ENCODE peak calls at places on chromosome 1, in six cellular contexts. R is tibial nerve, I is transverse colon, C is ovary, A is stomach, Y is SK-N-SH. S is an unnamed sample.

GRCh38 chr1:64675718-64676345 is 69.0 kb upstream of the RAVER2 start:
- DNase-seq in A (no peak), Y (peak; percentile 41), I (no peak), R (no peak), C (no peak), S (no peak)

GRCh38 chr1:66217021-66217420 is 316.9 kb upstream of the SGIP1 start:
- DNase-seq in Y (no peak), R (no peak), A (no peak), I (no peak), C (no peak), S (no peak)

GRCh38 chr1:82836246-82836645 is 1035.5 kb downstream of the ADGRL2 start:
- DNase-seq in Y (no peak), R (no peak), A (no peak), C (no peak), I (no peak), S (no peak)

GRCh38 chr1:221992427-221992826 is 250.5 kb upstream of the DUSP10 start:
- DNase-seq in I (no peak), A (no peak), R (no peak), Y (no peak), C (no peak), S (no peak)

GRCh38 chr1:912740-913301 is 10.9 kb upstream of the SAMD11 start:
- DNase-seq in C (no peak), I (peak; percentile 9), R (no peak), A (no peak), Y (no peak), S (no peak)

GRCh38 chr1:13828454-13829151 is 128.6 kb downstream of the PRDM2 start:
- DNase-seq in I (peak; percentile 87), R (peak; percentile 32), C (peak; percentile 78), Y (peak; percentile 67), A (peak; percentile 63), S (no peak)

GRCh38 chr1:223714849-223715709 is 2.7 kb downstream of the CAPN2 start:
- DNase-seq in C (no peak), R (no peak), Y (no peak), I (peak; percentile 47), A (no peak), S (no peak)

GRCh38 chr1:57041901-57042300 is 76.1 kb upstream of the C8B start:
- DNase-seq in C (no peak), A (no peak), I (no peak), Y (no peak), R (no peak), S (no peak)

GRCh38 chr1:23101891-23102688 is 66.6 kb downstream of the LUZP1 start:
- DNase-seq in A (no peak), Y (no peak), R (no peak), C (no peak), I (no peak), S (no peak)

GRCh38 chr1:225508538-225509375 is 80.9 kb upstream of the LBR start:
- DNase-seq in I (no peak), R (peak; percentile 31), Y (no peak), A (peak; percentile 39), C (no peak), S (no peak)

GRCh38 chr1:98322966-98323365 is 338.6 kb upstream of the SNX7 start:
- DNase-seq in R (no peak), Y (no peak), C (no peak), I (no peak), A (no peak), S (no peak)

GRCh38 chr1:212432163-212432705 is 486 bp upstream of the NENF start:
- DNase-seq in Y (no peak), I (no peak), C (no peak), A (no peak), R (no peak), S (no peak)

GRCh38 chr1:45492691-45493090 is 1.7 kb upstream of the TESK2 start:
- DNase-seq in Y (no peak), C (no peak), I (no peak), A (no peak), R (no peak), S (no peak)

GRCh38 chr1:6467224-6467623 is 1.3 kb upstream of the TNFRSF25 start:
- DNase-seq in R (no peak), I (no peak), A (no peak), Y (no peak), C (no peak), S (no peak)

GRCh38 chr1:7582439-7582972 is 188.6 kb upstream of the VAMP3 start:
- DNase-seq in A (no peak), I (no peak), Y (no peak), R (no peak), C (peak; percentile 7), S (no peak)

GRCh38 chr1:17909634-17910033 is 154.5 kb downstream of the ACTL8 start:
- DNase-seq in I (no peak), C (no peak), R (no peak), A (no peak), Y (no peak), S (no peak)

GRCh38 chr1:211382182-211382713 is 55.6 kb downstream of the TRAF5 start:
- DNase-seq in R (no peak), I (no peak), A (no peak), C (no peak), Y (no peak), S (no peak)

GRCh38 chr1:19076841-19077616 is 120.6 kb upstream of the IFFO2 start:
- DNase-seq in C (no peak), Y (no peak), I (no peak), A (no peak), R (no peak), S (no peak)

GRCh38 chr1:84620720-84621313 is 46.6 kb upstream of the CTBS start:
- DNase-seq in Y (peak; percentile 94), A (peak; percentile 77), I (peak; percentile 81), C (peak; percentile 88), R (peak; percentile 50), S (no peak)

GRCh38 chr1:236774926-236775325 is 20.2 kb upstream of the MTR start:
- DNase-seq in Y (peak; percentile 27), R (no peak), I (no peak), C (no peak), A (no peak), S (no peak)

GRCh38 chr1:228379666-228380065 is 27.0 kb downstream of the TRIM11 start:
- DNase-seq in I (no peak), C (peak; percentile 28), Y (no peak), A (no peak), R (no peak), S (no peak)

GRCh38 chr1:161038523-161039153 is at the start of gene TSTD1:
- DNase-seq in R (no peak), A (peak; percentile 80), C (peak; percentile 78), I (peak; percentile 90), Y (peak; percentile 80), S (no peak)

GRCh38 chr1:21607549-21608529 is 61.3 kb downstream of the RAP1GAP start:
- DNase-seq in R (peak; percentile 35), C (peak; percentile 60), Y (peak; percentile 70), I (peak; percentile 95), A (peak; percentile 95), S (no peak)

GRCh38 chr1:215636258-215636965 is 69.3 kb downstream of the KCTD3 start:
- DNase-seq in C (peak; percentile 40), R (peak; percentile 64), A (no peak), I (peak; percentile 31), Y (no peak), S (no peak)

GRCh38 chr1:233652536-233652935 is 38.6 kb downstream of the KCNK1 start:
- DNase-seq in C (no peak), Y (no peak), I (no peak), R (no peak), A (no peak), S (no peak)

GRCh38 chr1:198465201-198466144 is 75.0 kb downstream of the ATP6V1G3 start:
- DNase-seq in A (no peak), Y (peak; percentile 20), I (no peak), R (no peak), C (no peak), S (no peak)

DNA sequence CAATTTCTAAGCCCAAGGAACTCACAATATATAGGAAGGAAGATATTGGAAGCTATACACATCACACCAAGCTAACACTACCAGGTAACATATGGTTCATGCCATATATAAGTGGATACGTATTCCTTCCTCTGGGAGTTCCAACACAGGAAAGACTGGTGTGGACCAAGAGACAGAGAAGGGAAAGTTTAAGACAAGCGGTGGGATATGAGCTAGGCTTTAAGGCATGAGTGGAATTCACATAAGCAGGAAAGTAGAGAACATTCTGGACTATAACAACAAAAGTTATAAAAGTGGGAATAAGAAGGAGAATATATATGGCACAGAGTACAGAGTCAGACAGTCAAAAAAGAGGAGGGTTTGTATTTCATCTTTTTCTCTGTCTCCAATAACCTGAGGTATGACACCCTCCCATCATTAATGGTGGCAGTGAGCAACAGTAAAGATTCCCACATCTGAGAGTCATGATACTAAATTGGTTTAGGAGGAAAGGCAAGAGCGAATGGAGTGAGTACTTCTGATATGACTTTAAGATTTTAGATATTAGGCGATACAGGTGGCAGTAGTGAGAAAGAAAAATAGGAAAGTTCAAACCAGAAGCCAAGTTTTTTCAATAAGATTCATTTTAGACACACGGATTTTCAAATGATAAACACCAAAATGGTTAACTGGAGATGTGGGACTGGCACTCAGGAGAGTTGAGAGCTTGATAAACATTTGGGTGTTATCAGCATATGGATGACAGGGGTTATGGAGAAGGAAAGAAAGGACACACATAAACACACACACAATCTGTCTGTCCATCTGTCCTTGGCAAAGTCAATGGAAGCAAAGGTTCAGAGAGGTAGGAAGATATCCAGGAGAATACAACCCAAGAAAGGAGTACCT is 87.4 kb upstream of the TTC39A start:
- DNase-seq in C (no peak), R (no peak), A (no peak), Y (no peak), I (no peak), S (no peak)
- H3K4me1 ChIP-seq in C (peaks cover 2% of the 10 kb centered on the region), R (peaks cover 2% of the 10 kb centered on the region), A (peaks cover 5% of the 10 kb centered on the region), Y (no peaks in the 10 kb centered on the region), I (no peaks in the 10 kb centered on the region), S (peaks cover 22% of the 10 kb centered on the region)

DNA sequence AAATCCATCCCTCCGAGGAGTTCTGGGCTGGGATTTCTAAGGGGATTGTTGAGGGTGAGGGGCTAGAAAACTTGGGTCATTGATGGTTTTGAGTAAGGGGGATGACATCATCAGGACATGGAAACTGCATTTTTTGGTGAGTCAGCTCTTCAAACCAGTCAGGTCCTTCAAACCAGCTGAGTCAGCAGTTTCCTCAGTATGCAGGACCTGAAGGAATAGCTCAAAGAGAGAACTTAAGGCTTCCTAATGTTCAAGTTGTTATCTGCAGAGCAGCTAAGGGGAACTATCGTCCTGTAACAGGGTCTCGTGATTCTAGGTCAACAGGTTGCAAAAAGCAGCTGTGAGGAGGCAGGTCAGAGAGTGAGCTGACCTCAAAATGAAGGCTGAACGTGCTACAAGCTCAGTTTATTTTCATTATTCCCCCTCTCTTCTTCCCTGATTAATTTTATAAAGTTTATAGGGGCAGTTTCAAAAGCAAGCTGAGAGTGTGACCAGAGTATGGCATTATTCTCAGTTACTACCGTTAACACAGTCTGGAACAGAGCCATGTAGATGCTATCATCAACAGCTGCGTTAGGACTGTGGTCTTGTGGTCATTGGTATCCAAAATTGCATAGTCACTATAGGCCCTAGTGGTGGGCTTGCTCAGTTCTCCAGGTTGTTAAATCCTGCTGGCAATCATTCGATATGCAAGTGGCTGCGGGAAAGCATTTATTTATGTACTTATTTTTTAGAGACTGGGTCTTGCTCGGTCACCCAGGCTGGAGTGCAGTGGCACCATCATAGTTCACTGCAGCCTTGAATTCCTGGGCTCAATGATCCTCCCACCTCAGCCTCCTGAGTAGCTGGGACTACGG is 10.7 kb upstream of the SDC3 start:
- DNase-seq in A (no peak), I (no peak), Y (no peak), C (peak; percentile 17), R (no peak), S (no peak)
- TF ChIP-seq CTCF in A (no peak), I (no peak), Y (no peak), C (no peak), R (no peak), S (no peak)

GRCh38 chr1:85707990-85708825 is at the start of gene ZNHIT6:
- DNase-seq in A (peak; percentile 91), C (peak; percentile 89), R (peak; percentile 65), I (peak; percentile 93), Y (peak; percentile 77), S (peak; percentile 96)
- TF ChIP-seq EP300 in A (no peak), C (no peak), R (peak; percentile 88), I (no peak), Y (no peak), S (no peak)

GRCh38 chr1:43546388-43547100 is 15.9 kb downstream of the PTPRF start:
- DNase-seq in I (no peak), R (no peak), Y (no peak), A (no peak), C (no peak), S (no peak)
- H3K4me1 ChIP-seq in I (peaks cover 78% of the 10 kb centered on the region), R (peaks cover 71% of the 10 kb centered on the region), Y (peaks cover 24% of the 10 kb centered on the region), A (peaks cover 100% of the 10 kb centered on the region), C (peaks cover 19% of the 10 kb centered on the region), S (peaks cover 81% of the 10 kb centered on the region)

S was measured in esophagus muscularis mucosa.